ENCODE peak calls at places on chromosomes 1 and 21, in six cellular contexts. N, I, H, C, G and S are unnamed samples.

GRCh38 chr21:17612023-17612564 is 607 bp downstream of the BTG3 start:
- DNase-seq in N (peak; percentile 66), I (no peak), H (peak; percentile 69), C (no peak), G (no peak), S (peak; percentile 33)

GRCh38 chr1:207811920-207812720 is 60.3 kb downstream of the CD46 start:
- DNase-seq in N (peak; percentile 70), I (no peak), H (peak; percentile 31), C (peak; percentile 32), G (peak; percentile 36), S (no peak)

GRCh38 chr1:37038703-37039093 is 4.4 kb upstream of the GRIK3 start:
- DNase-seq in N (no peak), I (no peak), H (no peak), C (no peak), G (no peak), S (no peak)

GRCh38 chr1:207848234-207848633 is 62.7 kb downstream of the CD34 start:
- DNase-seq in N (no peak), I (no peak), H (peak; percentile 85), C (no peak), G (peak; percentile 98), S (no peak)

GRCh38 chr21:26837539-26837938 is 7.7 kb downstream of the ADAMTS1 start:
- DNase-seq in N (no peak), I (no peak), H (no peak), C (no peak), G (no peak), S (no peak)

GRCh38 chr1:22673486-22674409 is 20.7 kb downstream of the C1QB start:
- DNase-seq in N (peak; percentile 87), I (peak; percentile 41), H (peak; percentile 80), C (peak; percentile 93), G (peak; percentile 74), S (no peak)

GRCh38 chr21:34604556-34604955 is 10.4 kb downstream of the RCAN1 start:
- DNase-seq in N (no peak), I (no peak), H (no peak), C (no peak), G (no peak), S (no peak)

GRCh38 chr1:25063591-25064416 is 133.7 kb upstream of the RUNX3 start:
- DNase-seq in N (no peak), I (no peak), H (no peak), C (no peak), G (peak; percentile 66), S (no peak)

GRCh38 chr21:14956826-14957225 is 108.0 kb downstream of the NRIP1 start:
- DNase-seq in N (no peak), I (no peak), H (peak; percentile 84), C (no peak), G (peak; percentile 87), S (no peak)

GRCh38 chr21:16084776-16085364 is 355.1 kb downstream of the USP25 start:
- DNase-seq in N (no peak), I (no peak), H (peak; percentile 85), C (no peak), G (peak; percentile 88), S (no peak)

GRCh38 chr1:235270625-235271024 is 57.4 kb downstream of the ARID4B start:
- DNase-seq in N (no peak), I (no peak), H (peak; percentile 81), C (no peak), G (no peak), S (peak; percentile 67)

GRCh38 chr1:159786966-159787365 is 6.2 kb downstream of the DUSP23 start:
- DNase-seq in N (peak; percentile 49), I (no peak), H (peak; percentile 41), C (no peak), G (no peak), S (no peak)

GRCh38 chr1:198560093-198560638 is 19.7 kb upstream of the ATP6V1G3 start:
- DNase-seq in N (no peak), I (no peak), H (peak; percentile 15), C (no peak), G (peak; percentile 18), S (no peak)

GRCh38 chr1:151346082-151346768 is 827 bp downstream of the RFX5 start:
- DNase-seq in N (no peak), I (no peak), H (no peak), C (no peak), G (no peak), S (no peak)

GRCh38 chr1:35564037-35564883 is 6.7 kb downstream of the NCDN start:
- DNase-seq in N (peak; percentile 87), I (peak; percentile 58), H (peak; percentile 81), C (peak; percentile 88), G (peak; percentile 81), S (peak; percentile 72)

GRCh38 chr21:39601194-39601940 is 11.4 kb upstream of the B3GALT5 start:
- DNase-seq in N (no peak), I (no peak), H (no peak), C (no peak), G (no peak), S (no peak)

GRCh38 chr1:18182518-18183160 is 75.0 kb downstream of the IGSF21 start:
- DNase-seq in N (peak; percentile 73), I (no peak), H (peak; percentile 64), C (no peak), G (no peak), S (no peak)

GRCh38 chr21:40166291-40166843 is 299.1 kb downstream of the PCP4 start:
- DNase-seq in N (no peak), I (no peak), H (no peak), C (peak; percentile 41), G (no peak), S (no peak)

GRCh38 chr1:180533571-180533987 is 25.2 kb upstream of the OVAAL start:
- DNase-seq in N (peak; percentile 72), I (peak; percentile 56), H (peak; percentile 83), C (peak; percentile 89), G (peak; percentile 67), S (peak; percentile 75)

DNA sequence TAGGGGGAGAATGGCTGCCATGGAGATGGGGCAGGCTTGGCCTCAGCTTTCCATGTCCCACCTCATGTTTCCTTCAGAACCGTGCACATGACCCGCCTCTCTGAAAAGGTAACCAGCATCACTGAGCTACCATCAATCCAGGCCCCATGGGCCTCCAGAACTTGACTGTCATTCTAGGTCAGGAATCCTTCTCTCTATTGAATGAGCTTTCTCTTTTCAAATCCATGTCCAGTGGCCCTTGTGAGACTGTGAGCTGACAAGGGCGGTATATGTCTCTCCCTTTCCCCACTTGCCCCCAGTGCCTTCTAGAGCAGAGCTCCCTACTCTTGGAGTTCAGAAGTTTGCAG is 4.4 kb downstream of the CSRP1 start:
- DNase-seq in N (no peak), I (no peak), H (peak; percentile 0), C (no peak), G (no peak), S (no peak)
- H3K4me2 ChIP-seq in N (no peak overlapping the region), I (no peak overlapping the region), H (peak overlapping the region; percentile 100), C (no peak overlapping the region), G (peak overlapping the region; percentile 95), S (no peak overlapping the region)

GRCh38 chr1:66313446-66313845 is 220.5 kb upstream of the SGIP1 start:
- DNase-seq in N (no peak), I (no peak), H (no peak), C (no peak), G (no peak), S (no peak)

GRCh38 chr1:66315675-66316074 is 218.3 kb upstream of the SGIP1 start:
- DNase-seq in N (no peak), I (peak; percentile 86), H (peak; percentile 53), C (no peak), G (peak; percentile 81), S (no peak)

GRCh38 chr1:66320231-66320630 is 213.7 kb upstream of the SGIP1 start:
- DNase-seq in N (no peak), I (no peak), H (no peak), C (no peak), G (no peak), S (no peak)

GRCh38 chr1:66317156-66317543 is 216.8 kb upstream of the SGIP1 start:
- DNase-seq in N (no peak), I (no peak), H (no peak), C (no peak), G (no peak), S (no peak)

DNA sequence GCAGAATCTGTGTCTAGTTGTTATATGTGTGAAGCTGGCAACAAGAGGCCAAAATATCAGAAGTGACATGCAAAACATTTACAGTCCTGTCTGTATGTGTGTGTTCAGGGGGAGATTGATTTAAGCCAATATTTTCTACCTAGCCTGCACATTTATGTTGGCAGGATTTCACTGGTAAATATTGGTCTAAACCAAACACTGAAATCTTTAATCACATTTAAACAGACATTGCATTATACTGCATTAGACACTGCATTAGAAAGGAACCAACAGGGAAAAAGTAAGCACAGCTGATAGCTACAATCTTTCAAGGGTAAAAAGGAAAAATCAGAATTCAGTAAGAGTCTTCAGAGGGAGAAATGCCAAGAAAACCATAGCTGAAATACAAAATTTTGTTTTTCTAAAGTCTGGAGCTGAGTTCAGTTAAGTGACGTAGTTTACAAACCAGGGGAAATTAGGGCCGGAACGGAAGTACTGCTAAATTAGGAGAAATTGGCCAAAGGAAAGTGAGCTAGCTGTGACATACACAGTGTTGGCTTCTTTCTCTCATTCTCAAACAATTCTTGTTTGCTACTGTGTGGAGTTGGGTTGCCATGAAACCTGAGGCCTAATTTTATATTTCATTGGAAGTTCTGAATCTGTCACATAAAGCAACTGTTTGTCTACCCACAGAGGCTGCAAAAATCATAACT is 217.3 kb upstream of the SGIP1 start:
- DNase-seq in N (no peak), I (no peak), H (peak; percentile 68), C (no peak), G (no peak), S (no peak)
- TF ChIP-seq EZH2phosphoT487 in N (no peak), I (no peak), H (no peak), C (no peak), G (no peak), S (no peak)

DNA sequence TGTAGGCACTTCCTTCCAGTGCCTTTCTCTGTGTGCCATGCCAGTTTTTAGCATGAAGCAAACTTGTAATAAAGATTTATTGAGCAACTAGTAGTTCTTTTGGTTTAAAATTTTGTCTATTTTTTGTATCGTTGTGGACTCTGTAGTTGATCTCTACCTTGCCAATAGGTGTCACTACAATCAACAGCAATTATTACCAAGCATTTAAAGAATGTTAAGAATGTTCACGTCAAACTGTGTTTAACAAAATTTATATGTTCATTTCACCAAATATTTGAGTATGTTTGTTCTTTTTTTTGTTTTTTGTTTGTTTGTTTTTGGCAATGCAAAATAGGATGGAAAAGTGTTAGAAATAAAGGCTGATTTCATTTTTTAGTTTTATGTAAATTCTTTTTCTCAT is 208.1 kb downstream of the PATJ start:
- DNase-seq in N (no peak), I (no peak), H (no peak), C (peak; percentile 13), G (peak; percentile 63), S (no peak)
- H3K9ac ChIP-seq in N (no peak overlapping the region), I (no peak overlapping the region), H (no peak overlapping the region), C (no peak overlapping the region), G (no peak overlapping the region), S (no peak overlapping the region)

DNA sequence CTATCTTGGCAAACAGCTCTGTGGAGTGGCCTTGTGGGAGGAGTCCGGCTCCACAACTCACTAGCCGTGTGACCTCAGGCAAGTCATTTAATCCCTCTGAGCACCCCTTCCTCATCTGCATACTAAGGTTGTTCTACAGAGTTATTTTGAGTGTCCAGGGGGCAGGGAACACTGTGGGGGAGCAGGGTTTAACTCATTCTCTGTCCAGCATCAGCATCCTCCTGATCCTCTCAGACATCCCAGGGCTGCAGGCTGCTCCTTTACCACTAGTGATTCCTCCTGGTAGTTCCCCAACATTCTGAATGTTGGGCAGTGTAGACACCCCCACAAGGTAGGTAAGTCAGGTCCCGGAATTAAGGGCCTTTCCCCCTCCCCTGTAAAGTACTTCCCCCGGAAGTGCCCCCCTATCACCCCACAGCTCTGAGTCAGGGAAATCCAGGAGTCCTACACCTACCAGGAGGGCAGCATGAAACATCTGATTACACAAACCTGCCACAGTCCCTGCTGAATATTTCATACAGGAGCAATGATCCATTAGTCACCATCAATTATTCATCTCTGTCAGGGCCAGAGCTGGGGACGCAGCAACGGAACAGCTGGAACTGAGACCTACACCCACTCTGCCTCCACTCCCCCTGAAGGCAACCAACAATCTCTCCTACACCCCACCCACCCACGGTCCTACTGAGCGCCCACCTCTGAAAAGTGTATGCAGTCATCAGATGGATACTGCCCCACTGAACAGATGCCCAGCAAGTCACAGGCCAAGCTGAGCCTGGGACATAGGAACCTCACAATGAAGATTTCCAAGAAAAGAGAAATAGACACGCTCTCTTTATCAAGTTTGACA is 20.5 kb downstream of the SYT2 start:
- DNase-seq in N (no peak), I (no peak), H (no peak), C (peak; percentile 18), G (peak; percentile 14), S (no peak)
- H3K4me2 ChIP-seq in N (no peak overlapping the region), I (no peak overlapping the region), H (no peak overlapping the region), C (no peak overlapping the region), G (no peak overlapping the region), S (no peak overlapping the region)